ENCODE peak calls at places on chromosome 13, in nine cellular contexts. U is Calu3; F is adipocyte; D is pancreas; B is omental fat pad; X is kidney epithelial cell; Q is activated CD4-positive, alpha-beta memory T cell treated with anti-CD3 and anti-CD28 coated beads for 36 hours; T is CD4-positive, alpha-beta T cell; I is lower lobe of right lung. K is an unnamed sample.

GRCh38 chr13:48478401-48478800 is 54.5 kb downstream of the RCBTB2 start:
- DNase-seq in U (no peak), F (peak), D (no peak), B (no peak), X (no peak), Q (no peak), T (no peak), I (no peak), K (no peak)

GRCh38 chr13:72379581-72379980 is 347.8 kb downstream of the MZT1 start:
- DNase-seq in U (no peak), F (no peak), D (no peak), B (no peak), X (no peak), Q (no peak), T (no peak), I (no peak), K (no peak)

GRCh38 chr13:25423831-25424230 is 52.1 kb downstream of the ATP8A2 start:
- DNase-seq in U (no peak), F (no peak), D (no peak), B (no peak), X (no peak), Q (no peak), T (no peak), I (no peak), K (no peak)

GRCh38 chr13:36764957-36765356 is 54.1 kb upstream of the RFXAP start:
- DNase-seq in U (no peak), F (no peak), D (no peak), B (no peak), X (no peak), Q (no peak), T (no peak), I (no peak), K (no peak)

GRCh38 chr13:20401958-20402856 is 123.5 kb downstream of the CRYL1 start:
- DNase-seq in U (no peak), F (no peak), D (no peak), B (no peak), X (no peak), Q (no peak), T (no peak), I (no peak), K (no peak)

GRCh38 chr13:45068036-45069001 is 52.0 kb upstream of the GTF2F2 start:
- DNase-seq in U (no peak), F (no peak), D (no peak), B (no peak), X (no peak), Q (no peak), T (no peak), I (no peak), K (no peak)

GRCh38 chr13:25886438-25887214 is 165.2 kb downstream of the SHISA2 start:
- DNase-seq in U (no peak), F (peak), D (no peak), B (no peak), X (peak), Q (peak), T (no peak), I (no peak), K (no peak)

GRCh38 chr13:110582421-110582954 is 21.0 kb upstream of the RAB20 start:
- DNase-seq in U (no peak), F (no peak), D (no peak), B (no peak), X (no peak), Q (no peak), T (no peak), I (no peak), K (no peak)

GRCh38 chr13:28489536-28489935 is 5.4 kb downstream of the FLT1 start:
- DNase-seq in U (no peak), F (peak), D (no peak), B (no peak), X (no peak), Q (no peak), T (no peak), I (no peak), K (no peak)

GRCh38 chr13:112657850-112658445 is 31.9 kb upstream of the ATP11A start:
- DNase-seq in U (peak), F (peak), D (no peak), B (no peak), X (peak), Q (no peak), T (no peak), I (peak), K (no peak)

GRCh38 chr13:76886292-76887061 is at the start of gene KCTD12:
- DNase-seq in U (peak), F (peak), D (peak), B (peak), X (no peak), Q (peak), T (peak), I (peak), K (peak)

GRCh38 chr13:85565652-85566051 is 233.6 kb downstream of the SLITRK6 start:
- DNase-seq in U (no peak), F (peak), D (no peak), B (no peak), X (no peak), Q (no peak), T (no peak), I (no peak), K (no peak)

GRCh38 chr13:19674898-19675297 is 41.4 kb downstream of the MPHOSPH8 start:
- DNase-seq in U (no peak), F (no peak), D (no peak), B (no peak), X (no peak), Q (no peak), T (no peak), I (no peak), K (no peak)

GRCh38 chr13:67383358-67383757 is 153.2 kb upstream of the PCDH9 start:
- DNase-seq in U (no peak), F (peak), D (no peak), B (no peak), X (peak), Q (no peak), T (no peak), I (no peak), K (no peak)

GRCh38 chr13:101140087-101140770 is 276.1 kb downstream of the NALCN start:
- DNase-seq in U (no peak), F (no peak), D (no peak), B (no peak), X (no peak), Q (no peak), T (no peak), I (no peak), K (no peak)

GRCh38 chr13:60282708-60283107 is 114.3 kb upstream of the TDRD3 start:
- DNase-seq in U (no peak), F (no peak), D (no peak), B (no peak), X (no peak), Q (no peak), T (no peak), I (no peak), K (no peak)

GRCh38 chr13:70405266-70405665 is 297.0 kb upstream of the KLHL1 start:
- DNase-seq in U (no peak), F (no peak), D (no peak), B (no peak), X (no peak), Q (no peak), T (no peak), I (no peak), K (no peak)

GRCh38 chr13:39095500-39095899 is 57.2 kb downstream of the NHLRC3 start:
- DNase-seq in U (no peak), F (no peak), D (no peak), B (no peak), X (no peak), Q (no peak), T (no peak), I (no peak), K (no peak)

GRCh38 chr13:40863723-40864122 is 74.3 kb downstream of the SLC25A15 start:
- DNase-seq in U (no peak), F (no peak), D (no peak), B (no peak), X (no peak), Q (no peak), T (no peak), I (no peak), K (no peak)

GRCh38 chr13:37775871-37776270 is 93.7 kb downstream of the TRPC4 start:
- DNase-seq in U (no peak), F (no peak), D (no peak), B (no peak), X (no peak), Q (no peak), T (no peak), I (no peak), K (no peak)

GRCh38 chr13:106274551-106275208 is 260.8 kb downstream of the EFNB2 start:
- DNase-seq in U (no peak), F (peak), D (no peak), B (no peak), X (no peak), Q (no peak), T (no peak), I (no peak), K (no peak)

GRCh38 chr13:94382520-94382919 is 97.0 kb downstream of the DCT start:
- DNase-seq in U (no peak), F (no peak), D (no peak), B (no peak), X (no peak), Q (no peak), T (no peak), I (no peak), K (no peak)

GRCh38 chr13:23980160-23980551 is 82.9 kb upstream of the C1QTNF9B start:
- DNase-seq in U (peak), F (peak), D (peak), B (peak), X (peak), Q (peak), T (peak), I (peak), K (peak)

GRCh38 chr13:92963029-92963428 is 263.6 kb upstream of the GPC6 start:
- DNase-seq in U (no peak), F (no peak), D (no peak), B (no peak), X (peak), Q (no peak), T (no peak), I (no peak), K (no peak)

GRCh38 chr13:108700421-108701170 is 71.2 kb downstream of the MYO16 start:
- DNase-seq in U (no peak), F (peak), D (no peak), B (no peak), X (peak), Q (no peak), T (no peak), I (no peak), K (no peak)

GRCh38 chr13:108985166-108985565 is 355.8 kb downstream of the MYO16 start:
- DNase-seq in U (no peak), F (peak), D (no peak), B (no peak), X (no peak), Q (no peak), T (no peak), I (no peak), K (no peak)

GRCh38 chr13:101529419-101529818 is 76.9 kb downstream of the ITGBL1 start:
- DNase-seq in U (no peak), F (peak), D (no peak), B (no peak), X (peak), Q (peak), T (no peak), I (no peak), K (no peak)

GRCh38 chr13:24459234-24459633 is 53.3 kb downstream of the PARP4 start:
- DNase-seq in U (no peak), F (peak), D (no peak), B (no peak), X (no peak), Q (peak), T (no peak), I (no peak), K (no peak)